ENCODE peak calls at places on chromosomes 2 and 18, in four cellular contexts. G is activated naive CD4-positive, alpha-beta T cell treated with anti-CD3 and anti-CD28 coated beads for 36 hours; F is T47D; M is lower lobe of right lung. P is an unnamed sample.

GRCh38 chr2:96695602-96696001 is 44.3 kb downstream of the LMAN2L start:
- DNase-seq in G (no peak), F (no peak), M (no peak), P (no peak)

GRCh38 chr2:108594982-108595464 is 60.8 kb downstream of the LIMS1 start:
- DNase-seq in G (no peak), F (peak; percentile 60), M (no peak), P (peak; percentile 68)

GRCh38 chr2:28438532-28439063 is 45.9 kb downstream of the FOSL2 start:
- DNase-seq in G (no peak), F (no peak), M (no peak), P (peak; percentile 12)

GRCh38 chr2:152037711-152038110 is 61.1 kb downstream of the CACNB4 start:
- DNase-seq in G (no peak), F (no peak), M (no peak), P (no peak)

GRCh38 chr2:71347517-71347916 is 15.9 kb downstream of the ZNF638 start:
- DNase-seq in G (peak; percentile 18), F (peak; percentile 27), M (no peak), P (no peak)

GRCh38 chr2:162074937-162075688 is 1.1 kb upstream of the DPP4 start:
- DNase-seq in G (no peak), F (no peak), M (no peak), P (no peak)

GRCh38 chr18:65737346-65737745 is 13.5 kb upstream of the CDH7 start:
- DNase-seq in G (no peak), F (no peak), M (no peak), P (no peak)

GRCh38 chr2:72932045-72932444 is 14.7 kb downstream of the EMX1 start:
- DNase-seq in G (no peak), F (no peak), M (no peak), P (peak; percentile 34)

GRCh38 chr2:160828076-160828475 is 332.2 kb upstream of the TANK start:
- DNase-seq in G (no peak), F (no peak), M (no peak), P (no peak)

GRCh38 chr2:113138428-113139322 is 11.3 kb downstream of the IL1RN start:
- DNase-seq in G (peak; percentile 65), F (peak; percentile 79), M (no peak), P (no peak)

GRCh38 chr18:26227051-26227672 is 917 bp downstream of the TAF4B start:
- DNase-seq in G (no peak), F (no peak), M (no peak), P (no peak)

GRCh38 chr2:100017633-100018032 is 124.8 kb downstream of the AFF3 start:
- DNase-seq in G (no peak), F (no peak), M (no peak), P (no peak)

GRCh38 chr2:195018462-195018861 is 638.6 kb upstream of the SLC39A10 start:
- DNase-seq in G (no peak), F (no peak), M (no peak), P (no peak)

GRCh38 chr2:23425338-23425871 is 40.4 kb downstream of the KLHL29 start:
- DNase-seq in G (no peak), F (no peak), M (no peak), P (no peak)

GRCh38 chr2:202327887-202328286 is 48.2 kb upstream of the BMPR2 start:
- DNase-seq in G (no peak), F (no peak), M (no peak), P (no peak)

GRCh38 chr2:222303828-222304736 is 5.3 kb upstream of the PAX3 start:
- DNase-seq in G (no peak), F (peak; percentile 3), M (no peak), P (no peak)

GRCh38 chr2:37378411-37378810 is 34.0 kb downstream of the QPCT start:
- DNase-seq in G (no peak), F (peak; percentile 26), M (no peak), P (no peak)

GRCh38 chr2:10009811-10010781 is 33.3 kb upstream of the KLF11 start:
- DNase-seq in G (no peak), F (no peak), M (peak; percentile 72), P (peak; percentile 38)

GRCh38 chr2:69147841-69148533 is 135.0 kb downstream of the ANTXR1 start:
- DNase-seq in G (no peak), F (no peak), M (no peak), P (no peak)

GRCh38 chr2:110149330-110150220 is 34.0 kb upstream of the MALL start:
- DNase-seq in G (no peak), F (no peak), M (no peak), P (no peak)

GRCh38 chr18:10060469-10060782 is 146.6 kb downstream of the VAPA start:
- DNase-seq in G (no peak), F (no peak), M (no peak), P (no peak)

GRCh38 chr2:160970052-160970846 is 190.0 kb upstream of the TANK start:
- DNase-seq in G (peak; percentile 29), F (peak; percentile 69), M (no peak), P (no peak)

GRCh38 chr2:71545572-71546274 is 92.4 kb downstream of the DYSF start:
- DNase-seq in G (peak; percentile 64), F (peak; percentile 63), M (no peak), P (peak; percentile 17)

GRCh38 chr2:185279999-185280398 is 458.6 kb upstream of the FSIP2 start:
- DNase-seq in G (no peak), F (peak; percentile 32), M (no peak), P (no peak)

GRCh38 chr18:55552498-55553189 is 35.3 kb downstream of the TCF4 start:
- DNase-seq in G (no peak), F (no peak), M (no peak), P (no peak)

GRCh38 chr2:28161466-28161865 is 231.2 kb upstream of the FOSL2 start:
- DNase-seq in G (no peak), F (no peak), M (no peak), P (no peak)

GRCh38 chr18:57088883-57089282 is 58.0 kb upstream of the BOD1L2 start:
- DNase-seq in G (no peak), F (no peak), M (no peak), P (no peak)

GRCh38 chr2:172943992-172944793 is 131.5 kb upstream of the MAP3K20 start:
- DNase-seq in G (no peak), F (no peak), M (no peak), P (no peak)

GRCh38 chr18:8771930-8772329 is 66.6 kb downstream of the MTCL1 start:
- DNase-seq in G (no peak), F (no peak), M (no peak), P (no peak)

GRCh38 chr2:138395565-138396306 is 105.8 kb upstream of the SPOPL start:
- DNase-seq in G (no peak), F (peak; percentile 11), M (no peak), P (no peak)

GRCh38 chr2:6692819-6693218 is 172.9 kb downstream of the CMPK2 start:
- DNase-seq in G (no peak), F (no peak), M (no peak), P (no peak)

GRCh38 chr2:3299130-3299529 is 78.5 kb downstream of the EIPR1 start:
- DNase-seq in G (no peak), F (no peak), M (peak; percentile 20), P (peak; percentile 15)

GRCh38 chr2:232315049-232315922 is 63.3 kb upstream of the ALPP start:
- DNase-seq in G (peak; percentile 90), F (no peak), M (peak; percentile 81), P (peak; percentile 93)

P was measured in CD14-positive monocyte.